ENCODE peak calls at places on chromosomes 11 and 22, in six cellular contexts. K is mesenchymal stem cell, G is K562, Y is A549, M is HepG2, E is foreskin keratinocyte. S is an unnamed sample. For H3K4me1, the result is how much of the 10 kb centered on the place peaks cover.

GRCh38 chr22:39955675-39956074 is 4.5 kb upstream of the TMA7B start:
- DNase-seq in E (no peak), M (no peak), Y (no peak), K (peak), G (no peak), S (no peak)

GRCh38 chr22:17972385-17973181 is 51.8 kb downstream of the MICAL3 start:
- DNase-seq in M (peak), K (peak), G (no peak), Y (peak), E (peak), S (peak)

GRCh38 chr11:22930816-22931594 is 70.7 kb upstream of the CCDC179 start:
- DNase-seq in K (no peak), Y (no peak), M (no peak), G (no peak), E (no peak), S (no peak)

GRCh38 chr22:39148727-39149535 is 3.5 kb downstream of the CBX7 start:
- DNase-seq in Y (no peak), K (peak), G (no peak), M (no peak), E (no peak), S (peak)

GRCh38 chr22:45202333-45203149 is 38.2 kb downstream of the KIAA0930 start:
- DNase-seq in E (no peak), K (peak), M (no peak), Y (no peak), G (no peak), S (no peak)

GRCh38 chr11:100872951-100873350 is 185.9 kb downstream of the ARHGAP42 start:
- DNase-seq in M (no peak), G (no peak), Y (no peak), K (no peak), E (no peak), S (no peak)

GRCh38 chr22:44184006-44184405 is 3.3 kb downstream of the PARVG start:
- DNase-seq in K (no peak), G (no peak), M (no peak), Y (no peak), E (no peak), S (no peak)

GRCh38 chr11:46680164-46680760 is 20.2 kb downstream of the ARHGAP1 start:
- DNase-seq in Y (no peak), M (no peak), E (no peak), K (no peak), G (no peak), S (no peak)

GRCh38 chr22:45960477-45961386 is 16.2 kb downstream of the WNT7B start:
- DNase-seq in K (no peak), Y (no peak), E (no peak), G (no peak), M (no peak), S (peak)

GRCh38 chr11:128478305-128478704 is 109.1 kb downstream of the ETS1 start:
- DNase-seq in M (no peak), Y (no peak), K (no peak), E (no peak), G (no peak), S (no peak)

GRCh38 chr11:128480066-128480465 is 107.3 kb downstream of the ETS1 start:
- DNase-seq in E (no peak), M (no peak), Y (no peak), K (no peak), G (no peak), S (no peak)

GRCh38 chr11:128476729-128477128 is 110.6 kb downstream of the ETS1 start:
- DNase-seq in E (no peak), G (peak), M (no peak), Y (no peak), K (no peak), S (no peak)

GRCh38 chr11:128476031-128476430 is 111.3 kb downstream of the ETS1 start:
- DNase-seq in Y (no peak), E (no peak), G (peak), M (no peak), K (no peak), S (no peak)

DNA sequence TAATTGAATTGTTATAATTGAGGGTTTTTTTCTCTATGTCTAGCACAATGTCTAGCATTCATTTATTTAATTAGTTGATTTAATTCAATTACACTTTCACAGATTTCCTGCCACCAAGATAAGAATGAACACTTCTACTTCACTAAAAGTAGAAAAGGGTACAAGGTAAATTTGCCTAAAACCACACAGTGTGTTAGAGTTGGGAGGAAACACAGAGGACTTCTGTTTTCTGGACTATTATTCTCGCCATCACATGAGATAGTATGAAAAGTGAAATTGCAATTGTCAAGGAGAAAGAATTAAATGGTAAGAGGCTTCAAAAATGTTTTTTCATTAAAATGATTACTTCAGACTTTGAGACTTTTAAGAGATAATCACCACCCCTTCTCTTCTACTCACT is 109.5 kb downstream of the ETS1 start:
- DNase-seq in Y (no peak), M (no peak), K (no peak), G (no peak), E (no peak), S (no peak)
- H3K4me1 ChIP-seq in Y (under half), M (under half), K (under half), G (under half), E (under half), S (under half)

DNA sequence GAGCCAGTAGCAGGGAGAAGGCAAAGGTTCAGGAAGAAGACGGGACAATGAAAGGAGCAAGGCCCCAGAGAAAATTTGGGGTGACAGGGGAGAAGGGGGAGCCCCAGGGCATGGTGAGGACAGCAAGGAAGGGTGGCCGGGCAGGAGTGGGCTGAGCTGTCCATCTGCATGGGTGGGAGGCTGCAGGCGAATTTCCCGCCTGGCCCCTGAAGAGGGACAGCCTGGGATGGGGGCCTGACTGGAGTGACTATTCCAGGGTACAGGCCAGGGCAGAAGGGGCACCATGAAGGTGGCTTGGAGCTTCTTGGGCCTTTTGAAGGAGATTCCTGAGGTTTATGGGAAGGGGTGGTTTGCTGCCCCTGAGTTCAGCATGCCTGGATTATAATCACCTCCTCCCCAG is 56.2 kb downstream of the WNT11 start:
- DNase-seq in E (no peak), M (no peak), Y (no peak), G (no peak), K (no peak), S (peak)
- H3K4me1 ChIP-seq in E (under half), M (half or more), Y (under half), G (under half), K (under half), S (half or more)

GRCh38 chr11:112042961-112043304 is 17.7 kb downstream of the DLAT start:
- DNase-seq in E (no peak), Y (no peak), K (no peak), G (no peak), M (no peak), S (no peak)

GRCh38 chr11:112033902-112034301 is 8.7 kb downstream of the DLAT start:
- DNase-seq in Y (no peak), M (no peak), K (no peak), G (no peak), E (no peak), S (no peak)

GRCh38 chr11:112042161-112042960 is 17.2 kb downstream of the DLAT start:
- DNase-seq in E (peak), G (peak), K (peak), Y (no peak), M (no peak), S (no peak)

GRCh38 chr11:112037527-112037926 is 12.3 kb downstream of the DLAT start:
- DNase-seq in Y (no peak), M (no peak), E (no peak), G (no peak), K (no peak), S (no peak)
- H3K4me1 ChIP-seq in Y (under half), M (under half), E (under half), G (under half), K (under half), S (under half)

GRCh38 chr11:13249992-13250391 is 27.6 kb upstream of the BMAL1 start:
- DNase-seq in G (no peak), M (no peak), Y (no peak), K (peak), E (no peak), S (no peak)

GRCh38 chr11:13256216-13256615 is 21.4 kb upstream of the BMAL1 start:
- DNase-seq in E (peak), Y (no peak), G (no peak), M (no peak), K (no peak), S (no peak)

GRCh38 chr11:13247606-13248320 is 29.8 kb upstream of the BMAL1 start:
- DNase-seq in M (no peak), G (no peak), Y (no peak), E (no peak), K (no peak), S (no peak)

GRCh38 chr11:13249177-13249576 is 28.4 kb upstream of the BMAL1 start:
- DNase-seq in G (no peak), E (no peak), K (no peak), M (no peak), Y (no peak), S (no peak)

GRCh38 chr11:13251961-13252360 is 25.6 kb upstream of the BMAL1 start:
- DNase-seq in K (no peak), Y (no peak), G (no peak), E (no peak), M (no peak), S (no peak)
- H3K4me1 ChIP-seq in K (under half), Y (under half), G (under half), E (under half), M (under half), S (under half)

GRCh38 chr22:36862251-36863242 is 1.7 kb downstream of the NCF4 start:
- DNase-seq in G (no peak), E (no peak), M (no peak), Y (no peak), K (no peak), S (no peak)
- H3K4me1 ChIP-seq in G (under half), E (under half), M (under half), Y (under half), K (under half), S (under half)